ENCODE peak calls at places on chromosomes 11 and 22, in ten cellular contexts. W, Z, D, R, M, L, G, V, E and Y are unnamed samples.

GRCh38 chr22:44746836-44747519 is 5.4 kb upstream of the ARHGAP8 start:
- DNase-seq in G (no peak), R (no peak), Z (no peak), W (no peak), E (no peak), D (peak), L (peak), V (no peak), M (no peak), Y (no peak)

GRCh38 chr11:48096588-48097525 is 116.5 kb downstream of the PTPRJ start:
- DNase-seq in E (no peak), W (no peak), G (no peak), V (no peak), M (no peak), R (peak), Z (no peak), L (peak), D (no peak), Y (no peak)

GRCh38 chr11:2674681-2675131 is 25.1 kb downstream of the KCNQ1OT1 start:
- DNase-seq in M (no peak), D (no peak), E (no peak), L (no peak), G (no peak), V (no peak), Z (no peak), W (peak), R (no peak), Y (no peak)

GRCh38 chr11:3092603-3093141 is 35.4 kb upstream of the CARS1 start:
- DNase-seq in L (no peak), M (no peak), E (no peak), V (peak), D (no peak), G (no peak), R (no peak), Z (no peak), W (peak), Y (no peak)

GRCh38 chr11:64878494-64879225 is at the start of gene EHD1:
- DNase-seq in V (peak), E (no peak), L (peak), D (peak), W (peak), Z (peak), G (peak), M (peak), R (peak), Y (peak)

GRCh38 chr11:74533421-74533820 is 39.9 kb upstream of the LIPT2 start:
- DNase-seq in M (no peak), L (no peak), D (no peak), G (no peak), R (no peak), V (no peak), Z (no peak), E (no peak), W (no peak), Y (no peak)

GRCh38 chr11:8685306-8685705 is 2.7 kb downstream of the RPL27A start:
- DNase-seq in G (no peak), L (no peak), E (no peak), V (no peak), M (no peak), W (no peak), R (no peak), D (no peak), Z (no peak), Y (no peak)

GRCh38 chr22:44919691-44920090 is 90.1 kb downstream of the PHF21B start:
- DNase-seq in M (no peak), D (no peak), E (no peak), Z (no peak), G (no peak), W (no peak), R (no peak), L (no peak), V (no peak), Y (no peak)

GRCh38 chr22:35559354-35560005 is 18.8 kb downstream of the RASD2 start:
- DNase-seq in V (no peak), E (no peak), Z (no peak), G (no peak), M (no peak), W (no peak), L (peak), D (no peak), R (peak), Y (no peak)

GRCh38 chr11:62445314-62445740 is 26.5 kb downstream of the SCGB1A1 start:
- DNase-seq in W (no peak), G (no peak), Z (no peak), M (no peak), E (peak), L (no peak), V (no peak), D (no peak), R (no peak), Y (no peak)

GRCh38 chr11:64715756-64716470 is 7.1 kb downstream of the NRXN2 start:
- DNase-seq in W (no peak), V (no peak), L (no peak), R (no peak), G (no peak), Z (no peak), M (no peak), D (no peak), E (no peak), Y (no peak)

GRCh38 chr22:38165929-38166593 is 15.6 kb downstream of the PLA2G6 start:
- DNase-seq in G (no peak), R (no peak), V (no peak), Z (no peak), L (no peak), M (no peak), E (no peak), W (no peak), D (no peak), Y (no peak)

GRCh38 chr22:36136475-36136874 is 24.1 kb downstream of the APOL3 start:
- DNase-seq in L (no peak), D (no peak), V (no peak), Z (no peak), M (peak), W (no peak), G (no peak), R (peak), E (peak), Y (no peak)

GRCh38 chr11:35088676-35089075 is 50.3 kb upstream of the CD44 start:
- DNase-seq in W (peak), E (no peak), Z (no peak), M (no peak), G (no peak), V (no peak), R (peak), D (no peak), L (peak), Y (peak)

GRCh38 chr22:44399196-44399837 is 86.6 kb upstream of the SHISAL1 start:
- DNase-seq in L (no peak), M (no peak), Z (no peak), V (no peak), E (no peak), G (no peak), D (no peak), W (peak), R (no peak), Y (no peak)

GRCh38 chr11:74380746-74381439 is 17.3 kb downstream of the PGM2L1 start:
- DNase-seq in D (peak), W (no peak), E (no peak), Z (no peak), V (no peak), L (peak), R (peak), M (no peak), G (peak), Y (no peak)

GRCh38 chr11:123579482-123579812 is 75.0 kb downstream of the SCN3B start:
- DNase-seq in R (no peak), W (no peak), Z (no peak), G (no peak), L (no peak), D (no peak), V (peak), M (no peak), E (no peak), Y (no peak)

GRCh38 chr22:21922370-21923162 is 30.1 kb downstream of the PPM1F start:
- DNase-seq in L (no peak), G (no peak), E (no peak), M (no peak), W (no peak), V (no peak), D (no peak), Z (no peak), R (no peak), Y (no peak)